ENCODE peak calls at places on chromosomes 7 and 10, in four cellular contexts. U, K, I and E are unnamed samples.

GRCh38 chr10:123573236-123574147 is 92.7 kb upstream of the GPR26 start:
- DNase-seq in U (peak), K (peak), I (peak), E (peak)

GRCh38 chr7:101128040-101128834 is 1.3 kb downstream of the SERPINE1 start:
- DNase-seq in U (peak), K (no peak), I (no peak), E (no peak)

GRCh38 chr7:20350518-20350951 is 19.8 kb downstream of the ITGB8 start:
- DNase-seq in U (peak), K (no peak), I (no peak), E (no peak)

GRCh38 chr10:23516530-23516929 is 77.7 kb downstream of the OTUD1 start:
- DNase-seq in U (peak), K (no peak), I (no peak), E (no peak)

GRCh38 chr10:89242340-89242680 is 9.3 kb downstream of the LIPA start:
- DNase-seq in U (no peak), K (no peak), I (no peak), E (no peak)

GRCh38 chr10:7872041-7872442 is 53.7 kb downstream of the TAF3 start:
- DNase-seq in U (no peak), K (no peak), I (no peak), E (no peak)

GRCh38 chr7:30743371-30744074 is 8.4 kb upstream of the INMT start:
- DNase-seq in U (peak), K (no peak), I (no peak), E (no peak)

GRCh38 chr7:115124409-115124939 is 202.6 kb downstream of the MDFIC start:
- DNase-seq in U (peak), K (no peak), I (no peak), E (no peak)

GRCh38 chr7:157407512-157408257 is 70.9 kb downstream of the DNAJB6 start:
- DNase-seq in U (no peak), K (no peak), I (no peak), E (no peak)

GRCh38 chr7:68321076-68321639 is 1277.1 kb upstream of the AUTS2 start:
- DNase-seq in U (no peak), K (no peak), I (peak), E (no peak)

GRCh38 chr10:62433181-62433692 is 59.1 kb downstream of the ZNF365 start:
- DNase-seq in U (peak), K (peak), I (no peak), E (peak)

GRCh38 chr7:22786290-22786932 is 36.2 kb downstream of the TOMM7 start:
- DNase-seq in U (no peak), K (no peak), I (no peak), E (no peak)

GRCh38 chr10:98313598-98313997 is 45.6 kb upstream of the LOXL4 start:
- DNase-seq in U (no peak), K (no peak), I (no peak), E (no peak)

GRCh38 chr7:157553256-157553655 is 216.5 kb downstream of the DNAJB6 start:
- DNase-seq in U (no peak), K (no peak), I (no peak), E (no peak)

GRCh38 chr7:55177068-55177530 is 158.3 kb downstream of the EGFR start:
- DNase-seq in U (peak), K (no peak), I (no peak), E (no peak)

GRCh38 chr10:88108115-88108610 is 244.7 kb downstream of the PTEN start:
- DNase-seq in U (no peak), K (no peak), I (no peak), E (no peak)

DNA sequence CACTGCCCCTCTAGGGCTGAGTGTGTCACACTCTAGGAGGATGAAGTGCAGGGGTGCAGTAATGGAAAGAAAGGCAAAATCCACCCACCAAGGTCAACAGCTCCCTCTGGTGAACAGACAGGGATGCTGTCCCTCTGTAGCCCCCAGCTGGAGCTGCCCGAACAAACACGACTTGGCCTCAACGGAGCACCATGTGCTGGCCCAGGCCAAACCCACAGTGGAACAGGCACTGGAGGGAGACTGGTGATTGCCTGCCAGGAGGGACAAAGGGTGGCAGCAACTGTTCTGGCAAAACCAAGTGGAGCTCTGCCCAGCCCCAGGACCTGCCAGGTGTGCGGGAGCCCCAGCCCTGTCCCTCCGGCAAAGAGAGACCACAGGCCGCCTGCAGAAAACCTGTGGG is 20.7 kb downstream of the PDIA4 start:
- DNase-seq in U (peak), K (no peak), I (no peak), E (no peak)
- TF ChIP-seq CTCF in U (peak), K (no peak), I (no peak), E (no peak)

GRCh38 chr7:142405122-142405765 is 147.4 kb upstream of the PRSS58 start:
- DNase-seq in U (no peak), K (no peak), I (no peak), E (no peak)
- TF ChIP-seq CTCF in U (no peak), K (no peak), I (no peak), E (no peak)

GRCh38 chr7:95045236-95045923 is 138.0 kb downstream of the PPP1R9A start:
- DNase-seq in U (peak), K (no peak), I (no peak), E (peak)
- TF ChIP-seq CTCF in U (peak), K (peak), I (no peak), E (no peak)

GRCh38 chr7:27564881-27565482 is 97.7 kb downstream of the HIBADH start:
- DNase-seq in U (no peak), K (no peak), I (no peak), E (no peak)

GRCh38 chr7:27554826-27555225 is 107.9 kb downstream of the HIBADH start:
- DNase-seq in U (no peak), K (no peak), I (no peak), E (no peak)

GRCh38 chr7:27555670-27556069 is 107.0 kb downstream of the HIBADH start:
- DNase-seq in U (no peak), K (no peak), I (no peak), E (no peak)

DNA sequence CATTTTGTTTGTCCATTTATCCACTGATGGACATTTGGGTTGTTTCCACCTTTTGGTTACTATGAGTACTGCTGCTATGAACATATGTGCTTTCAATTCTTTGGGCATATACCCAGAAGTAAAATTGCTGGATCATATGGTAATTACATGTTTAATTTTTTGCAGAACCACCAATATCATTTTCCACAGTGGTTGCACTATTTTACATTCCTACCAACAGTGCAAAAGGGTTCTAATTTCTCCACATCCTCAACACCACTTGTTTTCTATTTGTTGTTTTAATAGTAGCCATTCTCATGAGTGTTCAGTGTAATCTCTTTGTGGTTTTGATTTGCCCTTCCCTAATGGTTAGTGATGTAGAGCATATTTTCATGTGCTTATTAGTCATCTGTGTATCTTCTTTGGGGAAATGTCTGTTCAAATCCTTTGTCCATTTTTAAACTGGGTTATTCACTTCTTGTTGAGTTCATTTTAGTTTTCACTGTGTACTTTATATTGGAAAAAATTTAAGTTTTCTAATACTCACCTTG is 101.9 kb downstream of the HIBADH start:
- DNase-seq in U (peak), K (no peak), I (no peak), E (no peak)
- TF ChIP-seq CTCF in U (peak), K (no peak), I (no peak), E (no peak)

DNA sequence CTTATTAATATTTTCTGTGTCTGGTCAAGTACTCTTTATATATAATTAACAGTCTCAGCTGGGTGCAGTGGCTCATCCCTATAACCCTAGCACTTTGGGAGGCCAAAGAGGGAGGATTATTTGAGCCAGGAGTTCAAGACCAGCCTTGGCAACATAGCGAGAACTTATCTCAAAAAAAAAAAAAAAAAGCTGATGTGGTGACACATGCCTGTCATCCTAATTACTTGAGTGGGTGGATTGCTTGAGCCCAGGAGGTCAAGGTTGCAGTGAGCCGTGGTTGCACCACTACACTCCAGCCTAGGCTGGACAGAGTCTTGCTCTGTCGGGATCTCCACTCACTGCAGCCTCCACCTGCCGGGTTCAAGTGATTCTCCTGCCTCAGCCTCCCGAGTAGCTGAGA is 6.7 kb upstream of the ELOVL3 start:
- DNase-seq in U (no peak), K (no peak), I (no peak), E (no peak)
- TF ChIP-seq CTCF in U (no peak), K (no peak), I (no peak), E (no peak)

DNA sequence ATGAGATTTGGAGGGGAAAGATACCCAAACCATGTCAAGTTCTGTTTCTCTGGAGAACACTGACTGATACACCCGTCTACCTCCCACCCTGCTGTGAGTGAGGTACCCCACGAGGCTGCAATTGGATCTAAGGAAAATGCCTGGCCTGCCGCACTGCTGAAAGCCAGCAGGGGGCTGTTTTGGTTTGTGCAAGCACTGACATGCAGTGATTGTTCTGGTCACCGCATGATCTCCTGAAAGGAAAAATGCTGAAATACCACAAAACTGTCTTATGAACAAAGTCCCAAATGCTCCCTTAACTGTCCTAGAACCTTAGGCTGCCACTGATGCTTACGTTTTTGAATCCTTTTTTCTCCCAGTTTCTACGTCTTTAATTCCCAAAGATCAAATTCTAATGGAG is 132.7 kb downstream of the JCAD start:
- DNase-seq in U (peak), K (no peak), I (no peak), E (no peak)
- TF ChIP-seq CTCF in U (peak), K (peak), I (no peak), E (no peak)